ENCODE peak calls at places on chromosome 21, in six cellular contexts. C is HEK293T, M is mesothelial cell of epicardium, A is neural crest cell, E is NB4, O is NCI-H1694. F is an unnamed sample.

GRCh38 chr21:28325618-28326017 is 667.1 kb downstream of the LTN1 start:
- DNase-seq in M (no peak), O (no peak), E (no peak), A (no peak), C (no peak), F (no peak)

GRCh38 chr21:42098957-42099547 is 27.9 kb downstream of the UMODL1 start:
- DNase-seq in A (no peak), O (no peak), M (no peak), C (no peak), E (no peak), F (no peak)

GRCh38 chr21:23162213-23162946 is 2164.2 kb downstream of the NCAM2 start:
- DNase-seq in M (no peak), E (no peak), C (no peak), A (no peak), O (no peak), F (no peak)

GRCh38 chr21:30718239-30718909 is at the start of gene KRTAP21-3:
- DNase-seq in E (peak), C (no peak), A (no peak), M (no peak), O (no peak), F (no peak)

GRCh38 chr21:44537930-44538911 is 1.8 kb downstream of the KRTAP10-1 start:
- DNase-seq in E (no peak), C (no peak), A (no peak), M (peak), O (no peak), F (no peak)

GRCh38 chr21:25214676-25215075 is 392.6 kb downstream of the MRPL39 start:
- DNase-seq in O (no peak), E (no peak), A (no peak), C (no peak), M (no peak), F (no peak)

GRCh38 chr21:43924421-43925095 is 59.5 kb downstream of the AGPAT3 start:
- DNase-seq in O (no peak), E (no peak), A (no peak), C (no peak), M (no peak), F (no peak)

GRCh38 chr21:33300701-33301631 is 23.8 kb upstream of the IFNAR1 start:
- DNase-seq in O (no peak), M (no peak), C (no peak), A (no peak), E (peak), F (peak)

GRCh38 chr21:43209575-43210453 is 41.0 kb downstream of the CRYAA start:
- DNase-seq in M (peak), A (no peak), O (no peak), C (no peak), E (no peak), F (no peak)

GRCh38 chr21:46124083-46124925 is 26.4 kb downstream of the COL6A2 start:
- DNase-seq in E (no peak), M (no peak), C (no peak), O (no peak), A (no peak), F (no peak)

GRCh38 chr21:38121888-38122705 is 134.7 kb upstream of the KCNJ15 start:
- DNase-seq in C (no peak), A (no peak), M (no peak), O (no peak), E (no peak), F (no peak)

GRCh38 chr21:32977216-32977615 is 48.5 kb upstream of the OLIG2 start:
- DNase-seq in C (no peak), M (no peak), O (no peak), E (no peak), A (no peak), F (no peak)

GRCh38 chr21:33854604-33855003 is 61.0 kb downstream of the ATP5PO start:
- DNase-seq in A (no peak), M (no peak), C (no peak), O (no peak), E (no peak), F (no peak)

GRCh38 chr21:36635991-36636390 is 62.9 kb upstream of the SIM2 start:
- DNase-seq in A (no peak), O (no peak), E (no peak), M (no peak), C (no peak), F (no peak)

GRCh38 chr21:39881661-39882060 is 14.4 kb downstream of the PCP4 start:
- DNase-seq in M (no peak), E (no peak), A (no peak), O (no peak), C (no peak), F (no peak)

GRCh38 chr21:16181024-16181423 is 451.2 kb downstream of the USP25 start:
- DNase-seq in A (no peak), C (no peak), M (no peak), O (no peak), E (no peak), F (no peak)

GRCh38 chr21:37914211-37914900 is 1.9 kb downstream of the KCNJ6 start:
- DNase-seq in C (peak), A (peak), E (peak), O (peak), M (peak), F (no peak)

GRCh38 chr21:25577765-25578069 is 29.6 kb downstream of the MRPL39 start:
- DNase-seq in A (no peak), E (no peak), C (no peak), O (no peak), M (no peak), F (no peak)

GRCh38 chr21:44548381-44548780 is 2.9 kb downstream of the KRTAP10-2 start:
- DNase-seq in E (no peak), M (no peak), A (no peak), C (no peak), O (no peak), F (no peak)

GRCh38 chr21:36193200-36193599 is 36.6 kb downstream of the DOP1B start:
- DNase-seq in C (no peak), O (no peak), A (no peak), E (no peak), M (no peak), F (no peak)

GRCh38 chr21:17352937-17353655 is 159.7 kb upstream of the CXADR start:
- DNase-seq in C (no peak), O (no peak), E (no peak), A (no peak), M (no peak), F (no peak)

GRCh38 chr21:44958471-44959191 is 18.8 kb downstream of the SLX9 start:
- DNase-seq in C (no peak), A (peak), O (no peak), E (no peak), M (no peak), F (no peak)

GRCh38 chr21:42864812-42865211 is 14.5 kb downstream of the WDR4 start:
- DNase-seq in E (no peak), A (no peak), C (no peak), O (peak), M (no peak), F (no peak)

GRCh38 chr21:32789709-32790108 is 18.2 kb upstream of the PAXBP1 start:
- DNase-seq in M (no peak), C (no peak), A (no peak), O (no peak), E (no peak), F (no peak)